ENCODE peak calls at places on chromosomes 12 and 14, in eight cellular contexts. J is D721Med; O is GF-D8; L is RWPE1; H is activated T-helper 1 cell treated with anti-CD3 and anti-CD28 coated beads, Interleukin-12 subunit alpha, Interleukin-12 subunit beta, Interleukin-2, Interleukin-4 antibody, amounts not matched to agents 30 ng/mL and 10 ng/mL and 1 ng/mL, durations not matched to agents 14 hours and 24 hours and 36 hours; U is tibial nerve; W is PC-9; G is nucleus accumbens. E is an unnamed sample.
A peak's percentile ranks its signal among the peaks of the same experiment; 100 is the strongest.

GRCh38 chr14:44912041-44912869 is 49.5 kb downstream of the KLHL28 start:
- DNase-seq in L (no peak), H (no peak), J (no peak), U (no peak), G (no peak), O (no peak), W (no peak), E (no peak)

GRCh38 chr14:72715215-72715909 is 178.5 kb downstream of the DPF3 start:
- DNase-seq in G (no peak), U (no peak), J (no peak), L (no peak), O (no peak), W (no peak), H (no peak), E (no peak)

GRCh38 chr14:94373708-94374107 is 14.7 kb downstream of the SERPINA1 start:
- DNase-seq in W (no peak), J (no peak), H (no peak), O (no peak), L (peak; percentile 95), U (peak; percentile 39), G (no peak), E (peak; percentile 94)

GRCh38 chr12:85872497-85873091 is 1.5 kb upstream of the NTS start:
- DNase-seq in O (no peak), L (peak; percentile 22), H (no peak), W (no peak), J (no peak), U (no peak), G (no peak), E (peak; percentile 32)

GRCh38 chr12:120640840-120641833 is 711 bp downstream of the CABP1 start:
- DNase-seq in W (peak; percentile 57), L (peak; percentile 57), O (no peak), H (peak; percentile 49), U (no peak), G (no peak), J (no peak), E (no peak)

GRCh38 chr14:75298187-75298985 is 19.8 kb downstream of the FOS start:
- DNase-seq in G (no peak), L (peak; percentile 13), W (peak; percentile 47), U (peak; percentile 58), J (no peak), H (no peak), O (peak; percentile 47), E (no peak)

GRCh38 chr12:20445693-20446092 is 77.4 kb downstream of the PDE3A start:
- DNase-seq in J (no peak), L (no peak), W (no peak), G (no peak), H (no peak), O (no peak), U (no peak), E (no peak)

GRCh38 chr12:124994435-124994975 is 1.1 kb downstream of the BRI3BP start:
- DNase-seq in O (peak; percentile 91), U (no peak), G (no peak), J (no peak), L (peak; percentile 35), W (no peak), H (peak; percentile 5), E (no peak)

GRCh38 chr14:102568115-102568614 is 24.3 kb upstream of the RCOR1 start:
- DNase-seq in H (peak; percentile 64), L (peak; percentile 53), W (peak; percentile 87), O (no peak), G (no peak), J (no peak), U (no peak), E (no peak)

GRCh38 chr12:82688035-82688501 is 1.4 kb downstream of the TMTC2 start:
- DNase-seq in J (no peak), G (no peak), L (no peak), O (no peak), H (no peak), U (no peak), W (no peak), E (no peak)

GRCh38 chr12:20044836-20045235 is 323.5 kb upstream of the PDE3A start:
- DNase-seq in L (no peak), U (no peak), W (no peak), J (no peak), O (no peak), H (no peak), G (no peak), E (peak; percentile 7)

GRCh38 chr12:103947871-103948555 is 17.7 kb upstream of the TDG start:
- DNase-seq in H (no peak), J (no peak), W (no peak), G (no peak), L (no peak), O (no peak), U (no peak), E (no peak)

GRCh38 chr12:39923364-39923763 is 182.5 kb downstream of the SLC2A13 start:
- DNase-seq in O (no peak), L (no peak), U (no peak), H (no peak), J (no peak), G (no peak), W (no peak), E (no peak)

GRCh38 chr14:106872619-106873446 is 1346.5 kb downstream of the TMEM121 start:
- DNase-seq in O (peak; percentile 50), U (no peak), J (no peak), L (peak; percentile 74), G (no peak), W (peak; percentile 91), H (peak; percentile 73), E (no peak)

GRCh38 chr14:95460647-95461478 is 55.6 kb downstream of the SYNE3 start:
- DNase-seq in J (no peak), W (peak; percentile 31), L (peak; percentile 90), O (no peak), H (no peak), G (peak; percentile 77), U (no peak), E (peak; percentile 52)

GRCh38 chr14:85217412-85217811 is 312.5 kb upstream of the FLRT2 start:
- DNase-seq in L (no peak), H (no peak), J (no peak), W (no peak), G (no peak), O (no peak), U (no peak), E (no peak)

GRCh38 chr14:86954623-86955022 is 1038.4 kb downstream of the GALC start:
- DNase-seq in U (no peak), J (no peak), L (no peak), H (no peak), G (no peak), O (no peak), W (no peak), E (no peak)

GRCh38 chr12:122067966-122068365 is 10.6 kb upstream of the MLXIP start:
- DNase-seq in O (peak; percentile 31), H (peak; percentile 33), W (no peak), L (no peak), G (no peak), U (peak; percentile 46), J (no peak), E (no peak)

GRCh38 chr14:71403673-71404072 is 496.4 kb downstream of the PCNX1 start:
- DNase-seq in L (peak; percentile 6), W (no peak), U (no peak), J (no peak), H (peak; percentile 15), O (no peak), G (no peak), E (no peak)

GRCh38 chr12:442235-442884 is 17.4 kb upstream of the B4GALNT3 start:
- DNase-seq in J (peak; percentile 47), W (peak; percentile 60), H (peak; percentile 24), L (peak; percentile 51), U (peak; percentile 40), G (peak; percentile 43), O (no peak), E (no peak)

GRCh38 chr14:68816183-68816942 is 23.5 kb upstream of the ZFP36L1 start:
- DNase-seq in U (peak; percentile 82), J (peak; percentile 98), O (peak; percentile 41), G (peak; percentile 80), H (peak; percentile 84), L (peak; percentile 87), W (peak; percentile 92), E (no peak)

GRCh38 chr12:107091381-107091780 is 2.0 kb downstream of the CRY1 start:
- DNase-seq in W (no peak), L (peak; percentile 55), U (no peak), G (no peak), O (no peak), H (no peak), J (no peak), E (no peak)

GRCh38 chr14:56996721-56997399 is 186.6 kb upstream of the OTX2 start:
- DNase-seq in U (no peak), G (no peak), J (no peak), L (peak; percentile 45), O (no peak), H (no peak), W (peak; percentile 17), E (no peak)

GRCh38 chr12:63362801-63363200 is 211.8 kb upstream of the AVPR1A start:
- DNase-seq in G (no peak), U (no peak), O (no peak), H (no peak), W (no peak), L (no peak), J (no peak), E (no peak)

GRCh38 chr14:91438845-91439244 is 21.2 kb upstream of the CCDC88C start:
- DNase-seq in U (no peak), G (no peak), W (no peak), L (no peak), O (no peak), J (no peak), H (no peak), E (no peak)

GRCh38 chr14:91387135-91387849 is 30.3 kb downstream of the CCDC88C start:
- DNase-seq in H (no peak), O (no peak), U (no peak), L (no peak), J (no peak), W (no peak), G (no peak), E (no peak)

GRCh38 chr12:107318554-107318803 is 225.1 kb upstream of the CRY1 start:
- DNase-seq in L (peak; percentile 7), U (no peak), H (peak; percentile 14), G (no peak), J (no peak), W (peak; percentile 22), O (no peak), E (no peak)

GRCh38 chr14:68651652-68652432 is 141.0 kb downstream of the ZFP36L1 start:
- DNase-seq in U (no peak), G (no peak), J (no peak), O (no peak), L (no peak), W (no peak), H (no peak), E (no peak)

GRCh38 chr12:122088181-122088810 is 9.7 kb downstream of the MLXIP start:
- DNase-seq in L (no peak), G (no peak), O (no peak), J (no peak), H (no peak), U (no peak), W (no peak), E (no peak)

GRCh38 chr14:66503532-66503931 is 4.4 kb upstream of the GPHN start:
- DNase-seq in G (no peak), W (no peak), H (no peak), L (no peak), O (no peak), J (no peak), U (no peak), E (no peak)

GRCh38 chr14:106107703-106108102 is 581.3 kb downstream of the TMEM121 start:
- DNase-seq in L (no peak), O (no peak), G (no peak), J (no peak), W (no peak), U (no peak), H (no peak), E (no peak)

GRCh38 chr12:112107728-112108447 is 695 bp downstream of the NAA25 start:
- DNase-seq in O (peak; percentile 58), G (peak; percentile 46), W (no peak), J (no peak), L (no peak), H (no peak), U (no peak), E (no peak)

GRCh38 chr14:104603623-104604401 is 760 bp downstream of the TMEM179 start:
- DNase-seq in L (no peak), G (no peak), U (no peak), H (no peak), J (no peak), W (no peak), O (no peak), E (no peak)

GRCh38 chr12:5567021-5567744 is 135.3 kb downstream of the NTF3 start:
- DNase-seq in J (no peak), O (no peak), W (no peak), H (no peak), U (no peak), L (no peak), G (no peak), E (no peak)